ENCODE peak calls at places on chromosomes 13 and 19, in four cellular contexts. One of them, this sample, is unnamed.
A peak's percentile ranks its signal among the peaks of the same experiment; 100 is the strongest.

GRCh38 chr19:41302624-41303351 is 7.2 kb upstream of the CCDC97 start:
- DNase-seq in AG04450: no peak
- DNase-seq in stomach: no peak
- DNase-seq in spleen: peak; percentile 92
- DNase-seq in this sample: no peak

GRCh38 chr19:16160943-16161560 is 12.3 kb downstream of the CIB3 start:
- DNase-seq in spleen: no peak
- DNase-seq in stomach: no peak
- DNase-seq in AG04450: peak; percentile 27
- DNase-seq in this sample: no peak

GRCh38 chr13:95679722-95680121 is 2.8 kb downstream of the DNAJC3 start:
- DNase-seq in AG04450: no peak
- DNase-seq in stomach: no peak
- DNase-seq in spleen: no peak
- DNase-seq in this sample: no peak

GRCh38 chr13:109647046-109647445 is 139.3 kb downstream of the IRS2 start:
- DNase-seq in spleen: no peak
- DNase-seq in stomach: no peak
- DNase-seq in AG04450: no peak
- DNase-seq in this sample: no peak

GRCh38 chr13:26062853-26063444 is 11.1 kb upstream of the SHISA2 start:
- DNase-seq in AG04450: no peak
- DNase-seq in spleen: no peak
- DNase-seq in stomach: peak; percentile 49
- DNase-seq in this sample: no peak

GRCh38 chr13:48296528-48296927 is 7.0 kb upstream of the RB1 start:
- DNase-seq in stomach: no peak
- DNase-seq in spleen: no peak
- DNase-seq in AG04450: no peak
- DNase-seq in this sample: no peak

GRCh38 chr19:47381653-47382279 is 32.7 kb downstream of the DHX34 start:
- DNase-seq in AG04450: no peak
- DNase-seq in stomach: peak; percentile 30
- DNase-seq in spleen: peak; percentile 95
- DNase-seq in this sample: no peak

GRCh38 chr13:84961023-84961422 is 838.2 kb downstream of the SLITRK6 start:
- DNase-seq in spleen: peak; percentile 43
- DNase-seq in stomach: no peak
- DNase-seq in AG04450: no peak
- DNase-seq in this sample: peak; percentile 37

GRCh38 chr19:53908106-53908932 is 759 bp upstream of the CACNG7 start:
- DNase-seq in spleen: peak; percentile 80
- DNase-seq in stomach: peak; percentile 33
- DNase-seq in AG04450: peak; percentile 13
- DNase-seq in this sample: no peak

GRCh38 chr19:39795001-39795400 is 16.3 kb downstream of the LEUTX start:
- DNase-seq in spleen: no peak
- DNase-seq in AG04450: no peak
- DNase-seq in stomach: no peak
- DNase-seq in this sample: no peak

GRCh38 chr19:4522291-4523002 is 4.2 kb upstream of the PLIN4 start:
- DNase-seq in AG04450: no peak
- DNase-seq in stomach: no peak
- DNase-seq in spleen: no peak
- DNase-seq in this sample: no peak

GRCh38 chr13:98543380-98544104 is 33.4 kb downstream of the STK24 start:
- DNase-seq in stomach: no peak
- DNase-seq in AG04450: no peak
- DNase-seq in spleen: no peak
- DNase-seq in this sample: no peak

GRCh38 chr19:46180701-46181385 is 32.8 kb downstream of the IGFL2 start:
- DNase-seq in stomach: no peak
- DNase-seq in AG04450: no peak
- DNase-seq in spleen: no peak
- DNase-seq in this sample: no peak

GRCh38 chr13:33188093-33188882 is 97.3 kb downstream of the STARD13 start:
- DNase-seq in stomach: no peak
- DNase-seq in AG04450: no peak
- DNase-seq in spleen: no peak
- DNase-seq in this sample: no peak

GRCh38 chr13:33537691-33538090 is 252.1 kb upstream of the STARD13 start:
- DNase-seq in stomach: no peak
- DNase-seq in AG04450: no peak
- DNase-seq in spleen: no peak
- DNase-seq in this sample: no peak

GRCh38 chr19:48568345-48568886 is 16.4 kb downstream of the SULT2B1 start:
- DNase-seq in stomach: peak; percentile 87
- DNase-seq in spleen: no peak
- DNase-seq in AG04450: peak; percentile 59
- DNase-seq in this sample: peak; percentile 94

GRCh38 chr13:96573563-96573962 is 420.7 kb downstream of the OXGR1 start:
- DNase-seq in stomach: no peak
- DNase-seq in spleen: no peak
- DNase-seq in AG04450: no peak
- DNase-seq in this sample: no peak

GRCh38 chr19:1491114-1491848 is at the start of gene REEP6:
- DNase-seq in spleen: no peak
- DNase-seq in AG04450: no peak
- DNase-seq in stomach: no peak
- DNase-seq in this sample: no peak
- H3K27ac ChIP-seq in spleen: peak within 1 kb of the TSS; percentile 81
- H3K27ac ChIP-seq in AG04450: peak within 1 kb of the TSS; percentile 39
- H3K27ac ChIP-seq in stomach: peak within 1 kb of the TSS; percentile 74
- H3K27ac ChIP-seq in this sample: peak within 1 kb of the TSS; percentile 51

DNA sequence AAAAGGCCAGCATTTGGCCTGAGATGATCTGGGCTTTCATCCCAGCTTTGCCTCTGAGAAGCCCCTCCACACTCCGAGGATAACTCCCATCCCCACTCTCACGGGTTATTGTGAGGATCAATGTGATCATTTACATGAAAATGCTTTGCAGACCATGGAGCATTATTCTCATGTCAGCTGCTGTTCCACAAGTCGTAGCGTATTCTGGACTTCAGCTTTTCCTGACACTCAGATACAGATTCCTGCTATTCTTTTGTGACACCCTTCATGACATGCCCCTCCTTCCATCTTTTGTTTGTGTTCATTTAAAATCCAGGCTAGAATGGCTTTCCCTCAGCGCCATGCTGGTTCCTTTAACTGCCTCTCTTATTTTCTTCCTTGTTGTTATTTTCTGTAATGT is 86.5 kb downstream of the NUFIP1 start:
- DNase-seq in stomach: no peak
- DNase-seq in AG04450: no peak
- DNase-seq in spleen: no peak
- DNase-seq in this sample: no peak
- H3K27ac ChIP-seq in stomach: peak overlapping the region; percentile 76
- H3K27ac ChIP-seq in AG04450: no peak overlapping the region
- H3K27ac ChIP-seq in spleen: no peak overlapping the region
- H3K27ac ChIP-seq in this sample: no peak overlapping the region

DNA sequence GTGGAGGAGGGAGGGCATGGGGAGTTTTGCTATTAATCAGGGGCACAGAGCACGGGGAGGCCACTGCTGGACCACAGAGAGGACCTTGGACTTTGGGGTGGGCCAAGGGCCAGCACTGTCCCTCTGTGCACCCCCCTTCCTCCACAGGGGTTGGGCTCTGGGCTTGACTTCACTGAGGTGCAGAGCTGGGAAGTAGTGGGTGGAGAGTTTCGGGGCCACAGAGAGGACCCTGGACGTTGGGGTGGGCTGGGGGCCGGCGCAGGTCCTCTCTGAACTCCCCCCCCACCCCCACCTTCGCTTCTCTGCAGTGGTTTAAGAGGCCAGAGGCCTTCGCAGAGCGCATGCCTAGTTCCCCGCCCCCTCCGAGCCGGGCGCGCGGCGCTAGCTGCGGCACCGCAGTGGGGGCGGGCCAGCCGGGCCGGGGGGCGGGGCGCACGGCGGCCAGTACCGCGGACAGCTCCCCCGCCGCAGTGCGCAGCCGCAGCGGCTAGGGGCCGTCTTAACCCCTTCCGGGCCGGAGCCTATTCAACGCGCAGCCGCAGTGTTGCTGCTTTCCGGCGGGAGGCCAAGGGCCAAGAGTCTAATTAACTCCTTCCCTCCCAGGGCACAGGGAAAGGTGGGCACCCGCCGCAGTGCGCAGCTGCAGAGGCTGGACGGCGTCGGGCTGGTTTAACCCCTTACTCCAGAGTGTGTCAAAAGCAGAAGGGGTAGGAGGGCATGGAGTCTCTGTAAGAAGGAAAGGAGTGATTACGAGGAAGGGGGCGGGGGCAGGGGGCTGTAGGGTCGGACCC is 3.7 kb downstream of the KCNC3 start:
- DNase-seq in stomach: peak; percentile 77
- DNase-seq in spleen: peak; percentile 89
- DNase-seq in AG04450: no peak
- DNase-seq in this sample: peak; percentile 89
- H3K27ac ChIP-seq in stomach: no peak overlapping the region
- H3K27ac ChIP-seq in spleen: no peak overlapping the region
- H3K27ac ChIP-seq in AG04450: no peak overlapping the region
- H3K27ac ChIP-seq in this sample: no peak overlapping the region

DNA sequence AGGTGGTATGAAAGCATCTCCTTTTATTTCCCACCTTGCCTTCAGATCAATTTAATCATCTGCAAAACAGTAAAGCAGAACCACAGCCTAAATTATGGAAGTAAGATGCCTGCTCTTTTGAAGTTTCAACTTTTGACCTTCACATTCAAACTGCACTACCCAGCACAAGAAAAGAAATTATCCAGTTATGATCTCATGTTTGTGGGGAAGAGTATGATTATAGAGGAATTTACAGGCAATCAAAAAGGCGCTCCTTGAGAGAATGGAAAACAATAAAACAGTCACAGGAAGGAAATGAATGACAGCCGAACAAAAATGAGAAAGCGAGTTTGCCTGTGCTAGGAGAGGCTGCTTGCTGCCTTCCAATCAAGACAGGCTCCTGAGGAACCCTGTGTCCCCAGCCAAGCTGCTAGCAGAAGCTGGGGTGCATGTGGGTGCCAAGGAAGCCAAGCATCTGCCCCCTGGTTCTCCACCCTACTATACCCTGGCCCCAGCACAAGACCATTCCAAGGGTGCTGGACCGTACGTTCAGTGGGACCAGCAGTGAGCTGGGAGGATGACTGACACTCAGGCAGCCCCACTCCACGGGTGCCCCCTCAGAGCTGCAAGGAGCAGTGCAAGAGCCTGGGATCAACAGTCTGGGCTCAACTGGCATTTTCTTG is 47.8 kb downstream of the PEPD start:
- DNase-seq in spleen: peak; percentile 56
- DNase-seq in stomach: no peak
- DNase-seq in AG04450: no peak
- DNase-seq in this sample: no peak
- H3K27ac ChIP-seq in spleen: no peak overlapping the region
- H3K27ac ChIP-seq in stomach: no peak overlapping the region
- H3K27ac ChIP-seq in AG04450: no peak overlapping the region
- H3K27ac ChIP-seq in this sample: no peak overlapping the region

GRCh38 chr19:3398114-3398899 is 31.9 kb downstream of the NFIC start:
- DNase-seq in spleen: peak; percentile 83
- DNase-seq in stomach: peak; percentile 83
- DNase-seq in AG04450: no peak
- DNase-seq in this sample: peak; percentile 94
- H3K27ac ChIP-seq in spleen: peak overlapping the region; percentile 74
- H3K27ac ChIP-seq in stomach: peak overlapping the region; percentile 100
- H3K27ac ChIP-seq in AG04450: peak overlapping the region; percentile 21
- H3K27ac ChIP-seq in this sample: peak overlapping the region; percentile 89

GRCh38 chr13:50914301-50914700 is 4.7 kb downstream of the RNASEH2B start:
- DNase-seq in stomach: no peak
- DNase-seq in spleen: no peak
- DNase-seq in AG04450: no peak
- DNase-seq in this sample: no peak

GRCh38 chr13:50912851-50913250 is 3.3 kb downstream of the RNASEH2B start:
- DNase-seq in stomach: no peak
- DNase-seq in spleen: no peak
- DNase-seq in AG04450: no peak
- DNase-seq in this sample: no peak

GRCh38 chr13:50911051-50911690 is 1.6 kb downstream of the RNASEH2B start:
- DNase-seq in stomach: no peak
- DNase-seq in spleen: no peak
- DNase-seq in AG04450: no peak
- DNase-seq in this sample: no peak

GRCh38 chr13:50910483-50910805 is 853 bp downstream of the RNASEH2B start:
- DNase-seq in stomach: no peak
- DNase-seq in spleen: no peak
- DNase-seq in AG04450: no peak
- DNase-seq in this sample: no peak

DNA sequence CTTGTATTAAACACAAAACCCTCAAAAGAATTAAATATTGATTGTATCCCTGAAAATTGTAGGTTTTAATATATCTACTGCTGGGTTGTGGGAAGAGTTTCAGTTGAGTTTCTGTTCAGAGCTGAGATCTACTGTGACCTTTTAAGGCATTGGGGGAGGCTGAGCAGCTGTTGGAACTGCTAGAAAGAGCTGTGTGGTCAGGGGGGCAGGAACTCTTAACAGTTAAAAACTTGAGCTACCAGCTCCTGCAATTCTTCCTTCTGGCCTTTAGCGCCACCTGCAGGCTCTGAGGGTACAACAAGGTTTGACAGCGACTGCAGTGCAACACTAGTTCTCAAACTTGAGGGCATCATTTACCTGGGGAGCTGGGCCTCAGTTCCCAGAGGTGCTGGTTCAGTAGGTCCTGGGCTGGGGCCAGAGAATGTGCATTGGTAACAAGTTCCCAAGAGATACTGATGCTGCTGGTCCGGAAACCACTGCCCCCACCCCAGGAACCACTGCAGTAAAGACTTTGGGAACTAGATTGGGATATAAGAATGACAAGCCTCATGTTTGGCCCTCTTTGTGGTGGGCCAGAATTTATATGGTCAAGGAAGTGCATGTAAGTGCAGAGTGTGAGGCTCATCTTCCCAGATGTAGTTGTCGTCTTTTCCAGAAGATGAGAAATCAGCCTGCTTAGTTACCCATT is 2.5 kb downstream of the RNASEH2B start:
- DNase-seq in stomach: peak; percentile 91
- DNase-seq in spleen: peak; percentile 96
- DNase-seq in AG04450: peak; percentile 79
- DNase-seq in this sample: peak; percentile 90
- H3K27ac ChIP-seq in stomach: no peak overlapping the region
- H3K27ac ChIP-seq in spleen: peak overlapping the region; percentile 98
- H3K27ac ChIP-seq in AG04450: no peak overlapping the region
- H3K27ac ChIP-seq in this sample: no peak overlapping the region

GRCh38 chr19:34088292-34088691 is 84.0 kb upstream of the LSM14A start:
- DNase-seq in stomach: no peak
- DNase-seq in spleen: no peak
- DNase-seq in AG04450: no peak
- DNase-seq in this sample: no peak
- H3K27ac ChIP-seq in stomach: no peak overlapping the region
- H3K27ac ChIP-seq in spleen: peak overlapping the region; percentile 44
- H3K27ac ChIP-seq in AG04450: no peak overlapping the region
- H3K27ac ChIP-seq in this sample: no peak overlapping the region

DNA sequence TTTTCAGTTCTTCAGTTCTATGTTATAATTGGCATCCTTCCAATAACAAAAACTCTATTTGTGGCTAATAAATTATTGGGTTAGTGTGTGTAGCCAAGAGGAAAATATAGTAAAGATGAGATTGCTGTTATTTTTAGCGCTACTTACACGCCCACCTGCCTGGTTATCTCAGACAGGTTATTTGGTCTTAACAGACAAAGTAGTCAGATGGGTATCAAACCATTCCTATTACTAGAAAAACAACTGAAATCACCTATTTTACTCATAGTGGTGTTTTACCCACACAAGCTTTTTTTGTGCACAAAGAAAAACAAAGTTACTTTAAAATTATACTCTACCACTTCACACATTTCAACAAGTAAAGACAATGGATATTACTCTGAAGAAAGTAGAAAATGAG is 151.2 kb downstream of the TBC1D4 start:
- DNase-seq in spleen: no peak
- DNase-seq in stomach: no peak
- DNase-seq in AG04450: no peak
- DNase-seq in this sample: no peak
- H3K27ac ChIP-seq in spleen: no peak overlapping the region
- H3K27ac ChIP-seq in stomach: no peak overlapping the region
- H3K27ac ChIP-seq in AG04450: no peak overlapping the region
- H3K27ac ChIP-seq in this sample: no peak overlapping the region

This sample was measured in kidney.